ENCODE peak calls at places on chromosomes 5 and 9, in eight cellular contexts. F is EL; S is left cardiac atrium; E is activated CD4-positive, alpha-beta T cell treated with anti-CD3 and anti-CD28 coated beads for 4 hours; N is PC-3; M is RCC 7860; O is neural crest cell; L is SK-N-DZ. W is an unnamed sample.

GRCh38 chr9:101543098-101543735 is 9.6 kb downstream of the RNF20 start:
- DNase-seq in F (no peak), S (no peak), E (no peak), N (no peak), M (no peak), O (no peak), L (no peak), W (no peak)

GRCh38 chr9:127756233-127756632 is 21.1 kb upstream of the TOR2A start:
- DNase-seq in F (no peak), S (no peak), E (no peak), N (no peak), M (no peak), O (no peak), L (no peak), W (no peak)

GRCh38 chr5:129445379-129445778 is 14.7 kb upstream of the ADAMTS19 start:
- DNase-seq in F (no peak), S (no peak), E (no peak), N (no peak), M (no peak), O (no peak), L (no peak), W (no peak)

GRCh38 chr5:115450741-115451140 is 93.8 kb downstream of the FEM1C start:
- DNase-seq in F (peak), S (no peak), E (no peak), N (no peak), M (peak), O (no peak), L (no peak), W (peak)

GRCh38 chr5:10826971-10827370 is 65.9 kb upstream of the DAP start:
- DNase-seq in F (no peak), S (no peak), E (no peak), N (no peak), M (no peak), O (no peak), L (no peak), W (no peak)

GRCh38 chr9:126612813-126613641 is 701 bp upstream of the LMX1B start:
- DNase-seq in F (no peak), S (no peak), E (no peak), N (no peak), M (no peak), O (no peak), L (no peak), W (no peak)

GRCh38 chr5:64587370-64587769 is 81.6 kb downstream of the RGS7BP start:
- DNase-seq in F (no peak), S (no peak), E (no peak), N (no peak), M (no peak), O (no peak), L (no peak), W (peak)

GRCh38 chr5:138725153-138725884 is 27.9 kb upstream of the CTNNA1 start:
- DNase-seq in F (peak), S (peak), E (no peak), N (peak), M (no peak), O (peak), L (peak), W (peak)

GRCh38 chr9:116087751-116088194 is 65.8 kb upstream of the PAPPA start:
- DNase-seq in F (peak), S (no peak), E (no peak), N (peak), M (peak), O (no peak), L (no peak), W (peak)

GRCh38 chr5:124746252-124746915 is at the start of gene ZNF608:
- DNase-seq in F (peak), S (no peak), E (no peak), N (peak), M (peak), O (no peak), L (peak), W (peak)

GRCh38 chr5:122262107-122262506 is 49.9 kb upstream of the SNCAIP start:
- DNase-seq in F (peak), S (no peak), E (no peak), N (peak), M (no peak), O (no peak), L (no peak), W (peak)

GRCh38 chr5:9502435-9502834 is 43.4 kb downstream of the SEMA5A start:
- DNase-seq in F (no peak), S (no peak), E (no peak), N (no peak), M (no peak), O (no peak), L (no peak), W (peak)

GRCh38 chr9:134229466-134230091 is 65.2 kb upstream of the RNU6ATAC start:
- DNase-seq in F (no peak), S (no peak), E (no peak), N (no peak), M (no peak), O (no peak), L (no peak), W (no peak)

GRCh38 chr9:88280816-88281382 is 107.3 kb upstream of the SPIN1 start:
- DNase-seq in F (no peak), S (no peak), E (no peak), N (no peak), M (peak), O (peak), L (no peak), W (peak)

GRCh38 chr5:98308960-98309359 is 464.5 kb upstream of the RGMB start:
- DNase-seq in F (peak), S (no peak), E (no peak), N (peak), M (peak), O (no peak), L (no peak), W (peak)

GRCh38 chr9:121987312-121987711 is 105.8 kb downstream of the TTLL11 start:
- DNase-seq in F (no peak), S (no peak), E (no peak), N (no peak), M (peak), O (no peak), L (no peak), W (no peak)

GRCh38 chr9:114486205-114486963 is 18.9 kb downstream of the WHRN start:
- DNase-seq in F (peak), S (no peak), E (no peak), N (no peak), M (no peak), O (no peak), L (no peak), W (peak)

GRCh38 chr9:127225747-127226646 is 38.6 kb upstream of the GARNL3 start:
- DNase-seq in F (peak), S (peak), E (no peak), N (peak), M (peak), O (no peak), L (no peak), W (no peak)

GRCh38 chr9:123816817-123817472 is 113.0 kb downstream of the DENND1A start:
- DNase-seq in F (no peak), S (no peak), E (no peak), N (no peak), M (no peak), O (no peak), L (no peak), W (no peak)

GRCh38 chr5:60382761-60383160 is 317.2 kb downstream of the DEPDC1B start:
- DNase-seq in F (peak), S (no peak), E (no peak), N (peak), M (no peak), O (no peak), L (no peak), W (peak)

GRCh38 chr9:34413229-34413852 is 36.6 kb upstream of the MYORG start:
- DNase-seq in F (peak), S (peak), E (no peak), N (peak), M (no peak), O (peak), L (no peak), W (peak)

GRCh38 chr5:77066823-77067442 is 20.2 kb downstream of the ZBED3 start:
- DNase-seq in F (peak), S (peak), E (no peak), N (peak), M (peak), O (no peak), L (no peak), W (peak)

GRCh38 chr5:150511641-150512367 is 3.9 kb downstream of the NDST1 start:
- DNase-seq in F (peak), S (peak), E (no peak), N (peak), M (peak), O (no peak), L (peak), W (peak)

GRCh38 chr5:132134384-132134783 is 60.8 kb downstream of the CSF2 start:
- DNase-seq in F (peak), S (no peak), E (no peak), N (peak), M (peak), O (no peak), L (no peak), W (peak)

GRCh38 chr5:154829181-154829588 is 21.2 kb downstream of the FAXDC2 start:
- DNase-seq in F (no peak), S (no peak), E (no peak), N (no peak), M (no peak), O (no peak), L (no peak), W (no peak)

GRCh38 chr9:38205279-38205678 is 136.3 kb upstream of the SHB start:
- DNase-seq in F (peak), S (no peak), E (no peak), N (peak), M (no peak), O (no peak), L (no peak), W (no peak)

GRCh38 chr9:136409557-136410455 is 608 bp downstream of the ENTR1 start:
- DNase-seq in F (peak), S (peak), E (peak), N (peak), M (no peak), O (no peak), L (peak), W (peak)

GRCh38 chr5:178234121-178234752 is 1.6 kb upstream of the PHYKPL start:
- DNase-seq in F (no peak), S (no peak), E (no peak), N (no peak), M (no peak), O (no peak), L (no peak), W (no peak)

GRCh38 chr5:143205386-143205785 is 198.1 kb downstream of the NR3C1 start:
- DNase-seq in F (peak), S (no peak), E (no peak), N (peak), M (peak), O (no peak), L (no peak), W (peak)

GRCh38 chr5:60092671-60093422 is 199.3 kb upstream of the PDE4D start:
- DNase-seq in F (peak), S (no peak), E (no peak), N (peak), M (no peak), O (no peak), L (no peak), W (peak)

GRCh38 chr5:133944263-133945230 is 23.9 kb downstream of the C5orf15 start:
- DNase-seq in F (peak), S (no peak), E (peak), N (peak), M (peak), O (peak), L (peak), W (peak)

GRCh38 chr9:12773562-12773961 is 1.3 kb upstream of the LURAP1L start:
- DNase-seq in F (no peak), S (no peak), E (no peak), N (no peak), M (no peak), O (no peak), L (no peak), W (no peak)

GRCh38 chr9:124444166-124444565 is 6.1 kb upstream of the ADGRD2 start:
- DNase-seq in F (no peak), S (no peak), E (no peak), N (no peak), M (no peak), O (no peak), L (no peak), W (no peak)

GRCh38 chr5:8057764-8058163 is 188.8 kb downstream of the MTRR start:
- DNase-seq in F (peak), S (no peak), E (no peak), N (peak), M (no peak), O (no peak), L (no peak), W (no peak)

GRCh38 chr5:83049370-83049863 is 27.8 kb downstream of the TMEM167A start:
- DNase-seq in F (no peak), S (no peak), E (no peak), N (no peak), M (no peak), O (no peak), L (no peak), W (no peak)

W was measured in mesenchymal stem cell.